ENCODE peak calls at places on chromosome 10, in nine cellular contexts. N, W, M, H, F, L, R, V and B are unnamed samples. For H3K27me3 and H3K36me3, the result is how much of the 10 kb centered on the place peaks cover.

GRCh38 chr10:57320416-57320815 is 947.3 kb downstream of the IPMK start:
- DNase-seq in R (no peak), W (no peak), M (no peak), H (no peak), L (no peak), V (no peak), N (no peak), F (no peak), B (no peak)

GRCh38 chr10:108439397-108439796 is 1274.9 kb upstream of the SORCS1 start:
- DNase-seq in H (no peak), R (no peak), F (no peak), M (no peak), L (no peak), V (no peak), W (no peak), N (no peak), B (no peak)

GRCh38 chr10:133161486-133162051 is 1.6 kb downstream of the KNDC1 start:
- DNase-seq in M (no peak), L (no peak), V (peak), H (no peak), N (no peak), F (no peak), R (peak), W (peak), B (peak)

GRCh38 chr10:90222372-90222771 is 521.0 kb downstream of the KIF20B start:
- DNase-seq in L (no peak), V (no peak), N (no peak), R (peak), M (no peak), W (no peak), F (no peak), H (no peak), B (no peak)

GRCh38 chr10:71039551-71039950 is 151.2 kb upstream of the PCBD1 start:
- DNase-seq in M (no peak), V (no peak), H (no peak), R (no peak), W (peak), F (no peak), L (no peak), N (no peak), B (no peak)

GRCh38 chr10:90674927-90675326 is 182.9 kb downstream of the HTR7 start:
- DNase-seq in V (no peak), L (no peak), M (no peak), F (no peak), R (peak), H (peak), N (no peak), W (no peak), B (peak)

GRCh38 chr10:61554925-61555324 is 101.7 kb upstream of the TMEM26 start:
- DNase-seq in L (no peak), R (no peak), H (no peak), F (no peak), V (no peak), W (no peak), M (no peak), N (no peak), B (no peak)

GRCh38 chr10:129323311-129323710 is 143.7 kb upstream of the MGMT start:
- DNase-seq in W (no peak), F (no peak), N (no peak), H (no peak), V (no peak), R (no peak), M (no peak), L (no peak), B (no peak)

GRCh38 chr10:37831495-37832333 is 25.7 kb downstream of the ZNF248 start:
- DNase-seq in N (no peak), M (no peak), F (no peak), V (no peak), W (no peak), H (no peak), R (peak), L (no peak), B (no peak)

GRCh38 chr10:20890491-20891337 is 6.4 kb downstream of the NEBL start:
- DNase-seq in N (no peak), L (no peak), M (no peak), W (no peak), V (peak), F (no peak), R (peak), H (no peak), B (no peak)

GRCh38 chr10:71187600-71187999 is 24.8 kb upstream of the UNC5B start:
- DNase-seq in V (no peak), H (peak), L (no peak), W (no peak), N (no peak), M (no peak), F (no peak), R (no peak), B (no peak)

GRCh38 chr10:88385601-88386203 is 197.4 kb downstream of the RNLS start:
- DNase-seq in W (peak), N (peak), M (peak), R (no peak), F (peak), L (peak), V (no peak), H (no peak), B (peak)

GRCh38 chr10:64444163-64444562 is 923.0 kb downstream of the REEP3 start:
- DNase-seq in W (no peak), R (peak), F (no peak), H (no peak), M (no peak), L (no peak), N (no peak), V (no peak), B (no peak)

GRCh38 chr10:103175580-103176285 is 17.3 kb downstream of the NT5C2 start:
- DNase-seq in N (no peak), H (no peak), M (no peak), R (no peak), L (no peak), W (no peak), V (no peak), F (no peak), B (no peak)

GRCh38 chr10:125116652-125117310 is 43.6 kb downstream of the CTBP2 start:
- DNase-seq in N (no peak), W (peak), M (peak), R (no peak), V (no peak), F (no peak), L (no peak), H (no peak), B (peak)

GRCh38 chr10:29119374-29119773 is 169.5 kb upstream of the LYZL1 start:
- DNase-seq in V (peak), M (no peak), N (peak), H (no peak), F (no peak), L (no peak), R (peak), W (no peak), B (no peak)

GRCh38 chr10:133140417-133141143 is 19.4 kb upstream of the KNDC1 start:
- DNase-seq in H (peak), R (no peak), N (no peak), F (no peak), V (peak), L (no peak), M (peak), W (no peak), B (peak)

GRCh38 chr10:88879754-88880286 is at the start of gene STAMBPL1:
- DNase-seq in F (peak), H (no peak), N (peak), W (no peak), V (no peak), L (peak), R (peak), M (peak), B (no peak)

GRCh38 chr10:6786579-6787031 is 206.5 kb upstream of the PRKCQ start:
- DNase-seq in M (no peak), V (no peak), H (no peak), R (no peak), N (no peak), W (no peak), F (no peak), L (no peak), B (no peak)

GRCh38 chr10:970311-971149 is 17.7 kb upstream of the GTPBP4 start:
- DNase-seq in M (peak), R (peak), W (peak), N (no peak), F (no peak), L (no peak), V (no peak), H (no peak), B (no peak)

GRCh38 chr10:79252450-79252849 is 94.8 kb upstream of the PPIF start:
- DNase-seq in L (no peak), N (no peak), R (no peak), F (no peak), W (no peak), H (no peak), M (no peak), V (no peak), B (no peak)

GRCh38 chr10:89074120-89074519 is 83.5 kb downstream of the FAS start:
- DNase-seq in W (no peak), F (no peak), R (no peak), N (peak), H (peak), V (no peak), M (peak), L (no peak), B (no peak)

GRCh38 chr10:11298116-11298515 is 280.4 kb downstream of the CELF2 start:
- DNase-seq in N (no peak), F (no peak), V (no peak), M (no peak), R (peak), H (no peak), L (no peak), W (no peak), B (no peak)

GRCh38 chr10:91635401-91636400 is 2.8 kb upstream of the PPP1R3C start:
- DNase-seq in H (peak), V (peak), M (no peak), R (peak), F (peak), L (no peak), N (peak), W (no peak), B (no peak)

GRCh38 chr10:103833731-103834365 is 21.5 kb downstream of the SH3PXD2A start:
- DNase-seq in L (no peak), V (peak), M (peak), F (no peak), H (peak), N (no peak), W (no peak), R (peak), B (no peak)

GRCh38 chr10:103582331-103583123 is 89.0 kb downstream of the NEURL1 start:
- DNase-seq in R (no peak), M (peak), L (no peak), H (no peak), F (no peak), W (no peak), V (no peak), N (no peak), B (no peak)

GRCh38 chr10:106043833-106044232 is 1120.7 kb downstream of the SORCS1 start:
- DNase-seq in V (no peak), M (no peak), F (no peak), N (no peak), H (no peak), R (peak), L (no peak), W (no peak), B (no peak)

GRCh38 chr10:64648915-64649314 is 1127.7 kb downstream of the REEP3 start:
- DNase-seq in H (peak), V (peak), W (no peak), L (no peak), N (peak), F (no peak), R (peak), M (no peak), B (no peak)

GRCh38 chr10:84314269-84314668 is 14.1 kb upstream of the CCSER2 start:
- DNase-seq in M (no peak), R (no peak), L (no peak), H (no peak), F (no peak), V (no peak), W (no peak), N (no peak), B (no peak)
- H3K27ac ChIP-seq in M (no peak), R (no peak), L (no peak), H (no peak), F (no peak), V (no peak), W (no peak), N (no peak), B (peak)

DNA sequence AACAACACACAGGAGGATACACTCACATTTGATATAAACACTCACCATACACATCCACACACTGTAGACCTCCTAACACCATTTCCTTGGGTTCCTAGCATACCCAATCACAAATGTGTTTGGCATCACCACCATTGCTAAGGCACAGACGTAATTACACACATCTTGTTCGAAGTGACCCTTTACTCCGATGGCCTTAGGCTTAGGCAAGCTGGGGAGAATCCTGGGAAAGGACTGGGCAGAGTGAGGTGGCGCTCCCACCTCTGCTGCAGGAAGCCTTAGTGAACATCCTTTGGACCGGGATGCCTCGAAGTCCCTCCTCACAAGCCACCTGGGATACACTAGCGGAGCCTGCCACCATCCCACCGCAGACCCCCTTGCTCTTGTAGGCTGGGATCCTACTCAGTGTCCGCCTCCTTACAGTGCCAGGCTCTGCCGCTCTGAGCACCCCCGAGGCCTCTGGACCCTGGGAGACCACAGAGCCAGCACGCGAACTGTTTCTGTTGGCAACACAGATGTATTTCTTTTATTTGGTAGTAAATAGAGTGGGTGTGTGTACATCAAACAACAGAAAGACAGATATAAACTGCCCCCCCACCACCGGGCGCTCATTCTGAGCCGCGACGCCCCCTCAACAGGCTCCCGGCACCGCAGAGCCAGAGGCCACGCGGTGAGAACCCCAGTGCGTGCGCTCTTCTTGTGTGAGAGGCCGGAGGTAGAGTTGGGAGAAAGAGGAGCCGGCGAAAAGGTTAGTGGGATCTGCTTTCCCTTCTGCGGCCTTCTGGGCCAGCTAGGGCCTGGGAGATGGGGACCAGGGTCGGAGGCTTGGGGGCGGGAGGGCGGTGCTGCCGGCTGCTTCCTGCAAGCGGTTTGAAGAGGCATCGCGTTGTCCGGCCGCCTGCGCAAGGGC is 5.9 kb upstream of the HMX2 start:
- DNase-seq in N (no peak), R (no peak), V (peak), L (no peak), H (no peak), F (no peak), M (no peak), W (no peak), B (no peak)
- H3K27me3 ChIP-seq in N (half or more), R (half or more), V (half or more), L (half or more), H (under half), F (half or more), M (half or more), W (half or more), B (half or more)

GRCh38 chr10:50504389-50504788 is 119.4 kb downstream of the SGMS1 start:
- DNase-seq in R (no peak), N (no peak), M (no peak), V (no peak), F (no peak), L (no peak), H (no peak), W (no peak), B (no peak)
- H3K36me3 ChIP-seq in R (under half), N (under half), M (under half), V (under half), F (under half), L (under half), H (under half), W (under half), B (under half)

DNA sequence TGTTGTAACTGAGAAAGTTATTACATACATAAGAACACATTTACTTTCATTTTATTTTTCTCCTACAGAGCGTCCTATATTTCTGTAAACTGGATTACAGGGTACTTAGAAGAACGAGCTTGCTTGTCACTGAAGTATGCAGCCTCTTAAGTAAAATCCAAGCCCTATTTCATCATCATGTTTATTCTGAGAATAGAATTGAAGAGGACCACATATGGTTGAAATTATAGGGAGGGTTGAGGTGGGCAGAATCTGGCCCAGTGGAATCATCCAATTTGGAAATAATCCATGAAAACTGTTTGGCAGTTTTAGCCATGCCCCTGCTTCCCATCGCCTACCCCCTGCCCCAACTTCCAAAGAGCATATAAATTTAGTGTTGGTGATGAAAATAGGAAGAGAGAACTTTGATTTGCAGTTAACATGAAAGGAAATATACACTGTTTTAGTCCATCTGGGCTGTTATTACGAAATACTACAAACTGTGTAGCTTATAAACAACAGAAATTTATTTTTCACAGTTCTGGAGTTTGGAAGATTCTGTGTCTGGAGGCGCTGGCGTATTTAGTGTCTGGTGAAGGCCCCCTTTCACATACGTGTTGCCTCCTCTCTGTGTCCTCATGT is 150.4 kb downstream of the PRKG1 start:
- DNase-seq in W (no peak), N (no peak), V (no peak), H (no peak), M (no peak), F (no peak), L (no peak), R (no peak), B (no peak)
- H3K27ac ChIP-seq in W (peak), N (no peak), V (no peak), H (peak), M (no peak), F (no peak), L (no peak), R (no peak), B (no peak)

GRCh38 chr10:22343761-22344160 is 1.5 kb upstream of the SPAG6 start:
- DNase-seq in V (no peak), W (no peak), L (no peak), F (no peak), N (peak), R (no peak), M (no peak), H (no peak), B (no peak)
- H3K27me3 ChIP-seq in V (half or more), W (half or more), L (under half), F (half or more), N (under half), R (under half), M (half or more), H (under half), B (half or more)